ENCODE peak calls at places on chromosome 2, in ten cellular contexts. One of them, this sample, is unnamed.

GRCh38 chr2:33531345-33532059 is 55.1 kb downstream of the RASGRP3 start:
- DNase-seq in GM12865: peak; percentile 37
- DNase-seq in colonic mucosa: no peak
- DNase-seq in ascending aorta: no peak
- DNase-seq in OCI-LY7: peak; percentile 16
- DNase-seq in lower lobe of right lung: no peak
- DNase-seq in tibial nerve: no peak
- DNase-seq in HepG2: no peak
- DNase-seq in astrocyte: peak; percentile 52
- DNase-seq in upper lobe of right lung: no peak
- DNase-seq in this sample: peak; percentile 65

GRCh38 chr2:180655393-180655792 is 325.0 kb upstream of the UBE2E3 start:
- DNase-seq in GM12865: no peak
- DNase-seq in colonic mucosa: no peak
- DNase-seq in ascending aorta: no peak
- DNase-seq in OCI-LY7: no peak
- DNase-seq in lower lobe of right lung: no peak
- DNase-seq in tibial nerve: no peak
- DNase-seq in HepG2: no peak
- DNase-seq in astrocyte: peak; percentile 17
- DNase-seq in upper lobe of right lung: no peak
- DNase-seq in this sample: no peak

GRCh38 chr2:25043241-25043867 is 1.5 kb downstream of the EFR3B start:
- DNase-seq in GM12865: peak; percentile 21
- DNase-seq in colonic mucosa: no peak
- DNase-seq in ascending aorta: no peak
- DNase-seq in OCI-LY7: no peak
- DNase-seq in lower lobe of right lung: no peak
- DNase-seq in tibial nerve: no peak
- DNase-seq in HepG2: no peak
- DNase-seq in astrocyte: peak; percentile 87
- DNase-seq in upper lobe of right lung: no peak
- DNase-seq in this sample: no peak

GRCh38 chr2:190794466-190795184 is 86.0 kb upstream of the GLS start:
- DNase-seq in GM12865: peak; percentile 17
- DNase-seq in colonic mucosa: no peak
- DNase-seq in ascending aorta: no peak
- DNase-seq in OCI-LY7: no peak
- DNase-seq in lower lobe of right lung: no peak
- DNase-seq in tibial nerve: no peak
- DNase-seq in HepG2: no peak
- DNase-seq in astrocyte: no peak
- DNase-seq in upper lobe of right lung: no peak
- DNase-seq in this sample: no peak

GRCh38 chr2:31440764-31441163 is 26.2 kb upstream of the XDH start:
- DNase-seq in GM12865: no peak
- DNase-seq in colonic mucosa: no peak
- DNase-seq in ascending aorta: no peak
- DNase-seq in OCI-LY7: no peak
- DNase-seq in lower lobe of right lung: no peak
- DNase-seq in tibial nerve: no peak
- DNase-seq in HepG2: no peak
- DNase-seq in astrocyte: peak; percentile 95
- DNase-seq in upper lobe of right lung: no peak
- DNase-seq in this sample: no peak

GRCh38 chr2:160076239-160076638 is 13.8 kb upstream of the PLA2R1 start:
- DNase-seq in GM12865: no peak
- DNase-seq in colonic mucosa: no peak
- DNase-seq in ascending aorta: no peak
- DNase-seq in OCI-LY7: no peak
- DNase-seq in lower lobe of right lung: no peak
- DNase-seq in tibial nerve: no peak
- DNase-seq in HepG2: no peak
- DNase-seq in astrocyte: no peak
- DNase-seq in upper lobe of right lung: no peak
- DNase-seq in this sample: no peak

GRCh38 chr2:11389551-11390528 is 45.4 kb upstream of the ROCK2 start:
- DNase-seq in GM12865: no peak
- DNase-seq in colonic mucosa: peak; percentile 80
- DNase-seq in ascending aorta: no peak
- DNase-seq in OCI-LY7: no peak
- DNase-seq in lower lobe of right lung: peak; percentile 59
- DNase-seq in tibial nerve: no peak
- DNase-seq in HepG2: peak; percentile 93
- DNase-seq in astrocyte: peak; percentile 74
- DNase-seq in upper lobe of right lung: no peak
- DNase-seq in this sample: no peak

GRCh38 chr2:101002562-101003277 is 631 bp downstream of the RPL31 start:
- DNase-seq in GM12865: peak; percentile 34
- DNase-seq in colonic mucosa: peak; percentile 29
- DNase-seq in ascending aorta: no peak
- DNase-seq in OCI-LY7: peak; percentile 11
- DNase-seq in lower lobe of right lung: no peak
- DNase-seq in tibial nerve: no peak
- DNase-seq in HepG2: peak; percentile 17
- DNase-seq in astrocyte: no peak
- DNase-seq in upper lobe of right lung: no peak
- DNase-seq in this sample: no peak

GRCh38 chr2:59939173-59939572 is 614.3 kb downstream of the BCL11A start:
- DNase-seq in GM12865: no peak
- DNase-seq in colonic mucosa: no peak
- DNase-seq in ascending aorta: no peak
- DNase-seq in OCI-LY7: no peak
- DNase-seq in lower lobe of right lung: no peak
- DNase-seq in tibial nerve: no peak
- DNase-seq in HepG2: no peak
- DNase-seq in astrocyte: no peak
- DNase-seq in upper lobe of right lung: no peak
- DNase-seq in this sample: no peak

GRCh38 chr2:59936031-59936430 is 617.4 kb downstream of the BCL11A start:
- DNase-seq in GM12865: no peak
- DNase-seq in colonic mucosa: no peak
- DNase-seq in ascending aorta: no peak
- DNase-seq in OCI-LY7: no peak
- DNase-seq in lower lobe of right lung: no peak
- DNase-seq in tibial nerve: no peak
- DNase-seq in HepG2: no peak
- DNase-seq in astrocyte: no peak
- DNase-seq in upper lobe of right lung: no peak
- DNase-seq in this sample: no peak

GRCh38 chr2:59932341-59932740 is 621.1 kb downstream of the BCL11A start:
- DNase-seq in GM12865: peak; percentile 7
- DNase-seq in colonic mucosa: no peak
- DNase-seq in ascending aorta: no peak
- DNase-seq in OCI-LY7: peak; percentile 30
- DNase-seq in lower lobe of right lung: no peak
- DNase-seq in tibial nerve: no peak
- DNase-seq in HepG2: no peak
- DNase-seq in astrocyte: no peak
- DNase-seq in upper lobe of right lung: no peak
- DNase-seq in this sample: no peak

GRCh38 chr2:59933948-59934347 is 619.5 kb downstream of the BCL11A start:
- DNase-seq in GM12865: no peak
- DNase-seq in colonic mucosa: no peak
- DNase-seq in ascending aorta: no peak
- DNase-seq in OCI-LY7: no peak
- DNase-seq in lower lobe of right lung: no peak
- DNase-seq in tibial nerve: no peak
- DNase-seq in HepG2: no peak
- DNase-seq in astrocyte: no peak
- DNase-seq in upper lobe of right lung: no peak
- DNase-seq in this sample: no peak

GRCh38 chr2:59935005-59935404 is 618.4 kb downstream of the BCL11A start:
- DNase-seq in GM12865: no peak
- DNase-seq in colonic mucosa: no peak
- DNase-seq in ascending aorta: no peak
- DNase-seq in OCI-LY7: peak; percentile 5
- DNase-seq in lower lobe of right lung: no peak
- DNase-seq in tibial nerve: no peak
- DNase-seq in HepG2: no peak
- DNase-seq in astrocyte: no peak
- DNase-seq in upper lobe of right lung: no peak
- DNase-seq in this sample: no peak
- TF ChIP-seq CTCF in GM12865: no peak
- TF ChIP-seq CTCF in colonic mucosa: no peak
- TF ChIP-seq CTCF in ascending aorta: no peak
- TF ChIP-seq CTCF in OCI-LY7: peak; percentile 49
- TF ChIP-seq CTCF in lower lobe of right lung: no peak
- TF ChIP-seq CTCF in tibial nerve: no peak
- TF ChIP-seq CTCF in HepG2: no peak
- TF ChIP-seq CTCF in astrocyte: no peak
- TF ChIP-seq CTCF in upper lobe of right lung: no peak
- TF ChIP-seq CTCF in this sample: no peak

DNA sequence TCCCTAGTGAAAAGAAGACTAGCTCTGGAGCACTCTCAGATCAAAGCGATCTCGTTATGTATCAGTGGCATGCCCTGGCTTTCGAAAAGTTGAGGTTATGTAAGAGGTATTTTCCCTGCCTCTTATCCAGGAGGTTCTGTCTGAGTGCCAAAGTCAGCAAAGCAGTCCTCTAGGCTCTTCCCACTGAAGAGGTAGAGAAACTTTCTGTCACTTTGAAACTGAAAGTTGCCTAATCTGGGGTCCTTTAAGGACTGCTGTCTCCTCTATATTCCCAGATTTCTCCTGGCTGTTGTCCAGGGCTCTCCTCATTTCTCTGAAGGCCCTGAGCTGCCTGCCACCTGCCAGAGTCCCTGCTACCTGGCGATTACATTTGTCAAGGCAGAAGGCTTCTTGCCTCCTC is 96.3 kb downstream of the B3GNT2 start:
- DNase-seq in GM12865: peak; percentile 54
- DNase-seq in colonic mucosa: peak; percentile 25
- DNase-seq in ascending aorta: no peak
- DNase-seq in OCI-LY7: no peak
- DNase-seq in lower lobe of right lung: no peak
- DNase-seq in tibial nerve: peak; percentile 32
- DNase-seq in HepG2: peak; percentile 66
- DNase-seq in astrocyte: peak; percentile 76
- DNase-seq in upper lobe of right lung: no peak
- DNase-seq in this sample: no peak
- H3K4me3 ChIP-seq in GM12865: no peak overlapping the region
- H3K4me3 ChIP-seq in colonic mucosa: no peak overlapping the region
- H3K4me3 ChIP-seq in ascending aorta: peak overlapping the region; percentile 32
- H3K4me3 ChIP-seq in OCI-LY7: no peak overlapping the region
- H3K4me3 ChIP-seq in lower lobe of right lung: no peak overlapping the region
- H3K4me3 ChIP-seq in tibial nerve: no peak overlapping the region
- H3K4me3 ChIP-seq in HepG2: peak overlapping the region; percentile 59
- H3K4me3 ChIP-seq in astrocyte: no peak overlapping the region
- H3K4me3 ChIP-seq in upper lobe of right lung: no peak overlapping the region
- H3K4me3 ChIP-seq in this sample: no peak overlapping the region

GRCh38 chr2:40935349-40935748 is 483.5 kb upstream of the SLC8A1 start:
- DNase-seq in GM12865: no peak
- DNase-seq in colonic mucosa: no peak
- DNase-seq in ascending aorta: no peak
- DNase-seq in OCI-LY7: no peak
- DNase-seq in lower lobe of right lung: no peak
- DNase-seq in tibial nerve: no peak
- DNase-seq in HepG2: no peak
- DNase-seq in astrocyte: no peak
- DNase-seq in upper lobe of right lung: no peak
- DNase-seq in this sample: no peak
- TF ChIP-seq CTCF in GM12865: no peak
- TF ChIP-seq CTCF in colonic mucosa: no peak
- TF ChIP-seq CTCF in ascending aorta: no peak
- TF ChIP-seq CTCF in OCI-LY7: no peak
- TF ChIP-seq CTCF in lower lobe of right lung: no peak
- TF ChIP-seq CTCF in tibial nerve: no peak
- TF ChIP-seq CTCF in HepG2: no peak
- TF ChIP-seq CTCF in astrocyte: no peak
- TF ChIP-seq CTCF in upper lobe of right lung: no peak
- TF ChIP-seq CTCF in this sample: no peak

GRCh38 chr2:75563591-75563990 is 2.9 kb upstream of the EVA1A start:
- DNase-seq in GM12865: no peak
- DNase-seq in colonic mucosa: no peak
- DNase-seq in ascending aorta: no peak
- DNase-seq in OCI-LY7: no peak
- DNase-seq in lower lobe of right lung: no peak
- DNase-seq in tibial nerve: no peak
- DNase-seq in HepG2: no peak
- DNase-seq in astrocyte: no peak
- DNase-seq in upper lobe of right lung: no peak
- DNase-seq in this sample: no peak

GRCh38 chr2:75560768-75561565 is at the start of gene EVA1A:
- DNase-seq in GM12865: peak; percentile 41
- DNase-seq in colonic mucosa: no peak
- DNase-seq in ascending aorta: no peak
- DNase-seq in OCI-LY7: no peak
- DNase-seq in lower lobe of right lung: peak; percentile 77
- DNase-seq in tibial nerve: no peak
- DNase-seq in HepG2: peak; percentile 73
- DNase-seq in astrocyte: peak; percentile 84
- DNase-seq in upper lobe of right lung: peak; percentile 86
- DNase-seq in this sample: peak; percentile 30

GRCh38 chr2:75562513-75562864 is 1.8 kb upstream of the EVA1A start:
- DNase-seq in GM12865: no peak
- DNase-seq in colonic mucosa: no peak
- DNase-seq in ascending aorta: no peak
- DNase-seq in OCI-LY7: no peak
- DNase-seq in lower lobe of right lung: no peak
- DNase-seq in tibial nerve: no peak
- DNase-seq in HepG2: peak; percentile 39
- DNase-seq in astrocyte: peak; percentile 53
- DNase-seq in upper lobe of right lung: no peak
- DNase-seq in this sample: no peak

GRCh38 chr2:75560022-75560767 is 544 bp downstream of the EVA1A start:
- DNase-seq in GM12865: peak; percentile 26
- DNase-seq in colonic mucosa: no peak
- DNase-seq in ascending aorta: no peak
- DNase-seq in OCI-LY7: no peak
- DNase-seq in lower lobe of right lung: peak; percentile 57
- DNase-seq in tibial nerve: no peak
- DNase-seq in HepG2: no peak
- DNase-seq in astrocyte: peak; percentile 33
- DNase-seq in upper lobe of right lung: peak; percentile 74
- DNase-seq in this sample: no peak

DNA sequence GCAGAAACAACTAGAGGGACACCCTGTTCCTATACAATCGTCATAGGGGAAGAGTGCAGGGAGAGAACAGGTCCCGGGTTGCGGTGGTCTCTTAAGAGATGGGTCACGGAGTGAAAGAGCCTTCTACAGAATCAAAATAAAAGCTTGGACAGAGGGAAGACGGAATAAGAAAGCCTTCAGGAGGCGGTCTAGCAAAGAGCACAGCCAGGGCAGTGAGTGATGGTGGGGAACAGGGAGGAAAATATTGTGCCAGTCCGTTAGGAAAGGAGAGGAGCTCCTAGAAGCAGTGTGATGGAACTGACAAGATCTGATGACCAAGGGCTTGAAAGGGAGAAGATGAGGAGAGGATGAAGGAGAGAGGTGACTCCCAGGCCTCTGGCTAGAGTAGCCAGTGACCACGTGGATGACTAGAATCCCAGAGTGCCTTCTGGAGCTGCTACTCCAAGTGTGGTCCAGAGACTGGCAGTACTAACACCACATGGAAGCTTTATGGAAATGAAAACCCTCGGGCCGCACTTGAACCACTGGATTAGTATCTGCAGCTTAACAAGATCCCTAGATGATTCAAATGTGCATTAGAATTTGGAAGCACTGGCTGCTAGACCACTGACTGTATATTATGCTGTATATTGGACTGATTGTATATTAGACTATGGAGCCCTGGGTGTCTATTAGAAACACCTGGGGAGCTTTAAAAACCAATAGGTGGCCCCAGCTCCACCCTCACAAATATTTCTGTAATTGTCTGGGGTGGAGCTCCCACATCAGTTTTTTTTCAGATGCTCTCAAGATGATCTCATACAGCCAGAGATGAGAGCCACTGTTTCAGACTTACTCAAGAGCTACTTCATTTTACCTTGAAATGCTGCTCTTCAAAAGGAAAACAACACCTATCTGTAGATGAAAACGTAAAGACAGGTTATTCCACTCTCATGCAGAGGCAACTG is 1.1 kb upstream of the EVA1A start:
- DNase-seq in GM12865: no peak
- DNase-seq in colonic mucosa: no peak
- DNase-seq in ascending aorta: no peak
- DNase-seq in OCI-LY7: no peak
- DNase-seq in lower lobe of right lung: no peak
- DNase-seq in tibial nerve: no peak
- DNase-seq in HepG2: no peak
- DNase-seq in astrocyte: peak; percentile 55
- DNase-seq in upper lobe of right lung: no peak
- DNase-seq in this sample: no peak
- H3K4me3 ChIP-seq in GM12865: no peak overlapping the region
- H3K4me3 ChIP-seq in colonic mucosa: no peak overlapping the region
- H3K4me3 ChIP-seq in ascending aorta: no peak overlapping the region
- H3K4me3 ChIP-seq in OCI-LY7: no peak overlapping the region
- H3K4me3 ChIP-seq in lower lobe of right lung: peak overlapping the region; percentile 66
- H3K4me3 ChIP-seq in tibial nerve: peak overlapping the region; percentile 70
- H3K4me3 ChIP-seq in HepG2: peak overlapping the region; percentile 84
- H3K4me3 ChIP-seq in astrocyte: peak overlapping the region; percentile 89
- H3K4me3 ChIP-seq in upper lobe of right lung: peak overlapping the region; percentile 49
- H3K4me3 ChIP-seq in this sample: peak overlapping the region; percentile 70

This sample was measured in psoas muscle.